ENCODE peak calls at places on chromosomes 5 and 9, in ten cellular contexts. B is adrenal gland, N is tibial nerve, A is stomach, L is transverse colon, O is brain microvascular endothelial cell, I is HCT116, K is ascending aorta, V is thoracic aorta, G is Peyer's patch. M is an unnamed sample.

GRCh38 chr5:154159343-154159742 is 31.2 kb upstream of the GALNT10 start:
- DNase-seq in G (no peak), V (no peak), I (no peak), O (peak; percentile 19), N (no peak), L (no peak), K (no peak), B (no peak), A (no peak), M (no peak)

GRCh38 chr5:117131876-117132275 is 557.3 kb upstream of the SEMA6A start:
- DNase-seq in N (no peak), B (no peak), A (no peak), G (no peak), K (no peak), O (no peak), I (no peak), V (no peak), L (no peak), M (no peak)

GRCh38 chr5:40447438-40447837 is 232.3 kb upstream of the PTGER4 start:
- DNase-seq in G (no peak), N (no peak), A (no peak), K (no peak), L (no peak), O (peak; percentile 68), V (no peak), I (no peak), B (no peak), M (no peak)

GRCh38 chr5:38719916-38720315 is 125.9 kb upstream of the OSMR start:
- DNase-seq in L (no peak), N (no peak), I (no peak), O (peak; percentile 36), A (no peak), G (no peak), K (no peak), V (no peak), B (no peak), M (no peak)

GRCh38 chr9:115133649-115134048 is 15.7 kb upstream of the TNC start:
- DNase-seq in N (no peak), G (no peak), A (no peak), B (no peak), O (peak; percentile 63), K (no peak), I (no peak), V (no peak), L (no peak), M (no peak)

GRCh38 chr5:122954719-122955118 is 81.8 kb downstream of the PPIC start:
- DNase-seq in L (no peak), O (no peak), V (no peak), A (no peak), G (no peak), B (no peak), K (no peak), I (no peak), N (no peak), M (no peak)

GRCh38 chr9:70043689-70044449 is at the start of gene MAMDC2:
- DNase-seq in N (peak; percentile 54), G (peak; percentile 53), V (no peak), O (no peak), I (no peak), K (peak; percentile 71), A (peak; percentile 27), B (peak; percentile 13), L (peak; percentile 42), M (no peak)

GRCh38 chr9:97904725-97905124 is 17.6 kb downstream of the TRMO start:
- DNase-seq in I (no peak), G (peak; percentile 67), K (no peak), A (no peak), L (no peak), N (no peak), V (no peak), B (no peak), O (no peak), M (no peak)

DNA sequence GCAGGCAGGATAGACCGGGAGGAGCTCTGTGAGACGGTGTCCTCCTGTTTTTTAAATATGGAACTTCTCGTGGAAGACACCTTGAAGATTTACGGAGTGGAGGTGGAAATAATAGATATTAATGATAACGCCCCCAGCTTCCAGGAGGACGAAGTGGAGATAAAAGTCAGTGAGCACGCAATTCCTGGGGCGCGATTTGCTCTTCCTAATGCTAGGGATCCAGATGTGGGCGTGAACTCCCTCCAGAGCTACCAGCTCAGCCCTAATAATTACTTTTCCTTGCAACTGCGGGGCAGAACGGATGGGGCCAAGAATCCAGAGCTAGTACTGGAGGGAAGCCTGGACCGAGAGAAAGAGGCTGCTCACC is 621 bp downstream of the PCDHGA11 start:
- DNase-seq in K (no peak), O (no peak), G (no peak), I (no peak), A (no peak), V (no peak), N (no peak), L (no peak), B (no peak), M (no peak)
- H3K4me3 ChIP-seq in K (peak overlapping the region; percentile 32), O (peak overlapping the region; percentile 62), G (peak overlapping the region; percentile 30), I (no peak overlapping the region), A (peak overlapping the region; percentile 25), V (peak overlapping the region; percentile 63), N (peak overlapping the region; percentile 38), L (no peak overlapping the region), B (no peak overlapping the region), M (no peak overlapping the region)

GRCh38 chr5:157571357-157571827 is 4.2 kb downstream of the ADAM19 start:
- DNase-seq in B (no peak), A (no peak), L (peak; percentile 65), N (no peak), K (no peak), I (no peak), G (peak; percentile 87), O (peak; percentile 93), V (no peak), M (no peak)
- TF ChIP-seq CTCF in B (no peak), A (no peak), L (no peak), N (no peak), K (no peak), I (no peak), G (no peak), O (no peak), V (no peak), M (no peak)

DNA sequence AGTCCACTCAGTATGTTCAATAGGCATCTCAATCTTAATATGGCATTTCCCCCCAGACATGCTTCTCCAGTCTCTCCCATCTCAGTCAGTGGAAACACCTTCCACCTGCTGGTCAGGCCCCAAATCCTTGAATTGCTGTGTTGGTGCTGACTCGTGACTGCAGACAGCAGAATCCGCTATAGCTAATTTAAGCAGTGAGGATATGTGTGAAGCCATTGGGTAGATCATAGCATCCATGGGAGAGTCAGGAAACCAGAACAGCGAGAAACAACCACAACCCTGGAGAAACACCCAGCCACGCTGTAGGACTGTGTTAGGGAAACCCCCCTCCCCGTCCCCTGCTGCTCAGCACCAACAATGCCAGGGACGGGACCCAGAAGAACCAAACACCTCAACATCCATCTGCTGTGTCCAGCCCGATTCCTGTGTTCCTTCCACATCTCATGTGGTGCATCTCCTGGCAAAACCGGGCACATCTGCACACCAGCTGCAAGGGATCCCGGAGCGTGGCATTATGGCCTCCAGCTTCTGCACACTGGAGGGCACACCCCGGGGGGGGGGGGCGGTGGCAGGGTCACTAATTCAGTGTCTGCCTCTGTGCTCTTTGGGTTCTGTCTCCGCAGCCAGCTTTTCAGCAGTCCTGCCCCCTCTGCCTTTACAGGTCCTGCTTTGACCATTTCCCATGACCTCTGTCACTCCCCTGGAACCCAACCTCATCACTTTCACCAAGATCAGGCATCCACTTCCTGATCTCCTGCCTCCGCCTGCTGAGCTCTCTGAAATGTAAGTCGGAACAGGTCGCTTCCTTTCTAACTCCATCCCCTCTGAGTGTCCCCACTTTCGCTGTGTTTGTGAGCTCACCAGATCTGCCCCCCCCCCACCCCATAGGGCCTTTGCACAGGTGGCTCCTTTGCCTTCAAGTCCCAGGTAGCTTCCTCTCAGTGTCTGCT is 2.4 kb upstream of the PLEKHG4B start:
- DNase-seq in K (no peak), G (no peak), O (no peak), L (no peak), I (no peak), A (no peak), V (no peak), B (no peak), N (no peak), M (no peak)
- H3K27me3 ChIP-seq in K (no peaks in the 10 kb centered on the region), G (peaks cover 16% of the 10 kb centered on the region), O (peaks cover 48% of the 10 kb centered on the region), L (peaks cover 59% of the 10 kb centered on the region), I (peaks cover 43% of the 10 kb centered on the region), A (no peaks in the 10 kb centered on the region), V (no peaks in the 10 kb centered on the region), B (peaks cover 15% of the 10 kb centered on the region), N (no peaks in the 10 kb centered on the region), M (peaks cover 4% of the 10 kb centered on the region)

GRCh38 chr9:131707050-131707449 is 32.8 kb downstream of the RAPGEF1 start:
- DNase-seq in A (no peak), K (no peak), B (no peak), O (no peak), V (no peak), N (no peak), I (no peak), G (no peak), L (no peak), M (no peak)
- H3K4me3 ChIP-seq in A (no peak overlapping the region), K (no peak overlapping the region), B (no peak overlapping the region), O (no peak overlapping the region), V (no peak overlapping the region), N (no peak overlapping the region), I (no peak overlapping the region), G (no peak overlapping the region), L (no peak overlapping the region), M (no peak overlapping the region)

GRCh38 chr9:17793713-17794622 is 215.1 kb downstream of the SH3GL2 start:
- DNase-seq in O (peak; percentile 6), B (peak; percentile 27), L (peak; percentile 16), I (peak; percentile 6), G (no peak), K (no peak), N (no peak), A (no peak), V (no peak), M (no peak)
- TF ChIP-seq CTCF in O (peak; percentile 49), B (peak; percentile 25), L (no peak), I (no peak), G (peak; percentile 39), K (no peak), N (no peak), A (no peak), V (no peak), M (peak; percentile 19)

M was measured in esophagus squamous epithelium.